ENCODE peak calls at places on chromosomes 3 and 15, in six cellular contexts. G is GM12891; Y is stimulated activated CD4-positive, alpha-beta T cell treated with anti-CD3 and anti-CD28 coated beads, Interleukin-15, amount 100 ng/mL, for 1 hour; N is Peyer's patch; K is occipital lobe; P is islet precursor cell. D is an unnamed sample.

GRCh38 chr15:60420322-60420721 is 22.5 kb upstream of the ANXA2 start:
- DNase-seq in P (no peak), G (no peak), N (no peak), Y (no peak), K (no peak), D (no peak)

GRCh38 chr3:41673643-41674042 is 288.3 kb downstream of the ULK4 start:
- DNase-seq in K (no peak), Y (no peak), N (no peak), G (no peak), P (no peak), D (no peak)

GRCh38 chr15:85354432-85354831 is 26.0 kb upstream of the AKAP13 start:
- DNase-seq in K (no peak), N (no peak), Y (no peak), P (peak; percentile 86), G (no peak), D (no peak)

GRCh38 chr3:78481050-78481449 is 1286.7 kb downstream of the ROBO1 start:
- DNase-seq in Y (no peak), N (no peak), K (no peak), G (no peak), P (no peak), D (no peak)

GRCh38 chr3:25426408-25426807 is 1.7 kb upstream of the RARB start:
- DNase-seq in K (no peak), Y (no peak), P (peak; percentile 92), N (no peak), G (no peak), D (no peak)

GRCh38 chr3:153209596-153209995 is 47.6 kb downstream of the RAP2B start:
- DNase-seq in Y (no peak), N (no peak), G (no peak), P (peak; percentile 94), K (no peak), D (no peak)

GRCh38 chr3:46692566-46692983 is 904 bp downstream of the ALS2CL start:
- DNase-seq in P (peak; percentile 96), G (no peak), N (peak; percentile 93), Y (no peak), K (no peak), D (no peak)

GRCh38 chr3:85939026-85939616 is 980.3 kb downstream of the CADM2 start:
- DNase-seq in P (no peak), Y (no peak), N (no peak), K (peak; percentile 25), G (no peak), D (peak; percentile 18)

GRCh38 chr15:63640146-63640545 is 43.0 kb downstream of the FBXL22 start:
- DNase-seq in G (no peak), N (no peak), P (no peak), Y (no peak), K (no peak), D (no peak)

GRCh38 chr3:158679547-158680000 is 7.1 kb upstream of the LXN start:
- DNase-seq in P (no peak), Y (no peak), K (no peak), N (no peak), G (no peak), D (no peak)

GRCh38 chr3:34284959-34285358 is 486.5 kb downstream of the PDCD6IP start:
- DNase-seq in N (no peak), P (no peak), Y (no peak), G (no peak), K (no peak), D (no peak)

GRCh38 chr15:24054547-24055245 is 367.6 kb upstream of the NDN start:
- DNase-seq in G (no peak), P (no peak), N (no peak), Y (no peak), K (no peak), D (no peak)

GRCh38 chr3:179544981-179545645 is 17.6 kb upstream of the ACTL6A start:
- DNase-seq in G (no peak), K (no peak), N (no peak), Y (no peak), P (no peak), D (no peak)

GRCh38 chr3:62373714-62374333 is 474 bp upstream of the FEZF2 start:
- DNase-seq in P (no peak), G (no peak), Y (no peak), K (no peak), N (no peak), D (no peak)

GRCh38 chr3:184129012-184129411 is 6.1 kb upstream of the EIF2B5 start:
- DNase-seq in P (peak; percentile 79), K (no peak), N (peak; percentile 49), G (no peak), Y (no peak), D (no peak)

GRCh38 chr15:69342460-69343076 is 43.9 kb downstream of the PAQR5 start:
- DNase-seq in N (no peak), K (no peak), P (peak; percentile 57), Y (no peak), G (no peak), D (no peak)

GRCh38 chr3:176861137-176861536 is 336.1 kb downstream of the TBL1XR1 start:
- DNase-seq in G (no peak), P (no peak), Y (no peak), K (no peak), N (no peak), D (no peak)

GRCh38 chr3:67649681-67650080 is 4.7 kb downstream of the SUCLG2 start:
- DNase-seq in G (no peak), P (no peak), N (no peak), Y (no peak), K (no peak), D (no peak)

GRCh38 chr15:72203507-72203837 is 5.9 kb upstream of the GRAMD2A start:
- DNase-seq in N (no peak), G (no peak), Y (no peak), P (peak; percentile 49), K (peak; percentile 90), D (peak; percentile 63)

GRCh38 chr3:99751649-99752048 is 66.0 kb upstream of the CMSS1 start:
- DNase-seq in N (no peak), P (no peak), G (no peak), Y (no peak), K (no peak), D (no peak)

GRCh38 chr3:49358884-49359225 is 702 bp upstream of the GPX1 start:
- DNase-seq in Y (no peak), G (no peak), N (no peak), K (no peak), P (no peak), D (no peak)

GRCh38 chr3:172516318-172517214 is 6.7 kb downstream of the TNFSF10 start:
- DNase-seq in G (no peak), K (no peak), P (no peak), N (peak; percentile 79), Y (no peak), D (no peak)

GRCh38 chr15:64044315-64045105 is 1.8 kb downstream of the DAPK2 start:
- DNase-seq in K (no peak), N (peak; percentile 65), G (peak; percentile 70), Y (no peak), P (no peak), D (no peak)

GRCh38 chr15:67033521-67033920 is 31.9 kb upstream of the SMAD3 start:
- DNase-seq in N (peak; percentile 68), Y (no peak), P (peak; percentile 69), K (no peak), G (no peak), D (no peak)

GRCh38 chr3:73618461-73618860 is 6.3 kb downstream of the PDZRN3 start:
- DNase-seq in N (no peak), Y (no peak), P (no peak), G (no peak), K (no peak), D (no peak)

GRCh38 chr3:158792709-158793108 is 9.1 kb upstream of the MFSD1 start:
- DNase-seq in Y (no peak), K (no peak), P (no peak), G (no peak), N (no peak), D (no peak)

GRCh38 chr3:11195201-11195600 is 40.9 kb downstream of the HRH1 start:
- DNase-seq in K (no peak), G (no peak), N (no peak), Y (no peak), P (no peak), D (no peak)

GRCh38 chr3:82186017-82186416 is 424.6 kb upstream of the GBE1 start:
- DNase-seq in K (no peak), P (no peak), G (no peak), N (no peak), Y (no peak), D (no peak)

GRCh38 chr3:47418167-47419082 is 37.6 kb downstream of the PTPN23 start:
- DNase-seq in N (no peak), K (no peak), Y (no peak), G (peak; percentile 44), P (peak; percentile 59), D (no peak)

GRCh38 chr15:78034495-78035191 is 42.9 kb downstream of the TBC1D2B start:
- DNase-seq in K (no peak), G (no peak), Y (peak; percentile 51), N (peak; percentile 89), P (no peak), D (no peak)

GRCh38 chr3:42688016-42688415 is 2.7 kb downstream of the KLHL40 start:
- DNase-seq in N (no peak), G (no peak), K (no peak), Y (no peak), P (no peak), D (no peak)

GRCh38 chr3:31680072-31680870 is 147.5 kb downstream of the STT3B start:
- DNase-seq in G (no peak), P (no peak), K (no peak), N (no peak), Y (no peak), D (no peak)

GRCh38 chr15:85500060-85500708 is 119.8 kb downstream of the AKAP13 start:
- DNase-seq in N (no peak), P (no peak), Y (no peak), G (no peak), K (no peak), D (no peak)

GRCh38 chr3:42706721-42707619 is 4.4 kb upstream of the HHATL start:
- DNase-seq in K (no peak), P (peak; percentile 45), G (no peak), Y (no peak), N (peak; percentile 17), D (no peak)

GRCh38 chr15:59996498-59997041 is 7.5 kb upstream of the FOXB1 start:
- DNase-seq in K (no peak), Y (no peak), P (peak; percentile 38), G (no peak), N (no peak), D (no peak)

GRCh38 chr3:105448338-105448982 is 81.8 kb downstream of the ALCAM start:
- DNase-seq in K (peak; percentile 80), N (no peak), Y (no peak), G (no peak), P (peak; percentile 75), D (peak; percentile 77)

GRCh38 chr15:100330629-100331215 is 11.1 kb downstream of the ADAMTS17 start:
- DNase-seq in K (no peak), G (no peak), N (peak; percentile 73), Y (no peak), P (no peak), D (no peak)